ENCODE peak calls at places on chromosomes 16 and 17, in eight cellular contexts. C is cardiac muscle cell, B is adrenal gland, N is GM23248, Q is lung, W is mammary epithelial cell, X is heart right ventricle, S is mesenchymal stem cell. V is an unnamed sample. For H3K27me3, H3K36me3 and H3K9me3, the result is how much of the 10 kb centered on the place peaks cover.

GRCh38 chr17:42780816-42781638 is 617 bp downstream of the WNK4 start:
- DNase-seq in C (no peak), B (no peak), N (peak), Q (no peak), W (no peak), X (no peak), S (peak), V (no peak)

GRCh38 chr17:45844695-45845375 is at the start of gene SPPL2C:
- DNase-seq in C (no peak), B (no peak), N (no peak), Q (no peak), W (no peak), X (no peak), S (no peak), V (no peak)

GRCh38 chr17:65696739-65697394 is 135.4 kb upstream of the AXIN2 start:
- DNase-seq in C (peak), B (no peak), N (peak), Q (no peak), W (no peak), X (no peak), S (peak), V (no peak)

GRCh38 chr16:23634461-23635036 is 6.6 kb downstream of the PALB2 start:
- DNase-seq in C (no peak), B (no peak), N (no peak), Q (no peak), W (no peak), X (no peak), S (no peak), V (no peak)

GRCh38 chr16:14325921-14326401 is 254.8 kb downstream of the MRTFB start:
- DNase-seq in C (peak), B (peak), N (no peak), Q (no peak), W (no peak), X (peak), S (no peak), V (no peak)

GRCh38 chr16:50992366-50993032 is 158.6 kb downstream of the SALL1 start:
- DNase-seq in C (no peak), B (no peak), N (no peak), Q (no peak), W (no peak), X (no peak), S (no peak), V (no peak)

GRCh38 chr17:17837380-17837821 is 615 bp upstream of the SREBF1 start:
- DNase-seq in C (peak), B (peak), N (peak), Q (peak), W (peak), X (peak), S (peak), V (peak)

GRCh38 chr17:42754782-42755181 is 6.2 kb upstream of the RAMP2 start:
- DNase-seq in C (no peak), B (no peak), N (peak), Q (no peak), W (peak), X (peak), S (no peak), V (no peak)

GRCh38 chr17:58344047-58344790 is 7.8 kb downstream of the SUPT4H1 start:
- DNase-seq in C (peak), B (no peak), N (no peak), Q (no peak), W (no peak), X (no peak), S (no peak), V (no peak)

GRCh38 chr17:38797091-38797490 is 2.3 kb downstream of the PIP4K2B start:
- DNase-seq in C (peak), B (no peak), N (peak), Q (no peak), W (peak), X (no peak), S (peak), V (no peak)

GRCh38 chr17:32157225-32157624 is 14.9 kb downstream of the RHOT1 start:
- DNase-seq in C (peak), B (no peak), N (peak), Q (no peak), W (no peak), X (no peak), S (peak), V (no peak)

GRCh38 chr16:58629681-58630640 is at the start of gene CNOT1:
- DNase-seq in C (peak), B (peak), N (peak), Q (peak), W (peak), X (peak), S (peak), V (peak)

GRCh38 chr17:13522749-13523148 is 79.0 kb downstream of the HS3ST3A1 start:
- DNase-seq in C (no peak), B (no peak), N (no peak), Q (no peak), W (no peak), X (no peak), S (no peak), V (no peak)

GRCh38 chr17:18195246-18195645 is 11.6 kb downstream of the ALKBH5 start:
- DNase-seq in C (no peak), B (no peak), N (no peak), Q (no peak), W (no peak), X (no peak), S (no peak), V (no peak)

GRCh38 chr16:85146922-85147651 is 34.8 kb upstream of the CIBAR2 start:
- DNase-seq in C (no peak), B (no peak), N (no peak), Q (no peak), W (no peak), X (no peak), S (peak), V (no peak)

GRCh38 chr16:46920402-46921068 is 36.4 kb downstream of the GPT2 start:
- DNase-seq in C (no peak), B (peak), N (no peak), Q (peak), W (no peak), X (no peak), S (no peak), V (no peak)

GRCh38 chr17:81447331-81447933 is 52.2 kb downstream of the BAHCC1 start:
- DNase-seq in C (no peak), B (no peak), N (no peak), Q (no peak), W (no peak), X (no peak), S (no peak), V (no peak)

GRCh38 chr17:78316867-78317816 is 42.7 kb downstream of the SOCS3 start:
- DNase-seq in C (peak), B (no peak), N (peak), Q (peak), W (no peak), X (no peak), S (peak), V (peak)

GRCh38 chr16:1005286-1005685 is 23.7 kb downstream of the SOX8 start:
- DNase-seq in C (no peak), B (no peak), N (no peak), Q (no peak), W (no peak), X (no peak), S (no peak), V (no peak)

GRCh38 chr16:1008085-1008484 is 26.5 kb downstream of the SOX8 start:
- DNase-seq in C (no peak), B (no peak), N (no peak), Q (no peak), W (no peak), X (no peak), S (no peak), V (no peak)

GRCh38 chr16:1006781-1007180 is 25.2 kb downstream of the SOX8 start:
- DNase-seq in C (no peak), B (no peak), N (no peak), Q (no peak), W (no peak), X (no peak), S (no peak), V (no peak)

GRCh38 chr16:1009358-1010150 is 28.0 kb downstream of the SOX8 start:
- DNase-seq in C (no peak), B (no peak), N (no peak), Q (no peak), W (no peak), X (no peak), S (no peak), V (no peak)

DNA sequence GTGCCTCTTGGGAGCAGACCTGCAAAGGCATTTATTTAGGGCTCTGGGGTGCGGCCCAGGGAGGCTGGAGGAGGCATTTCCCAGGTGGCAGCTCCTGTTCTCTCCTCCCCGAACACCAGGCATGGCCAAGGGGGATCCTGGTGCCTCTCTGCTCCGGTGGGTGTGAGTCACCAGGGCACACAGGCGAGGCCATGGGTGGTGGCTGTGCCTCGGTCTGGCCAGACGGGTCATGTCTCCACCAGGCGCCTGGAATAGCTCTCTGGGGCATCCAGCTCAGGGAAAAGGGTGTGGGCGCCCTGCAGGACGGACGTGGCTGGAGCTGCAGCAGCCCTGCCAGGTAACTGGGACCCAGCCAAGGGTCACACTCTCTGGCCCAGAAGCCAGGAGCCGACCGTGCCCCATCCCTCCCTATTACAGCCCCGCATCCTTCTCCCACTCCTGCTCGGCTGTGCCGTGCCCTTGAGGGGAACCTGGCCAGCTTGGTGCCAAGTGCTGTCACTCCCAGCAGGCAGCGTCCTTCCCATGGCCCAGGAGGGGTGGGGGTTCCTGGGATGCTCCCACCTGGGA is 25.8 kb downstream of the SOX8 start:
- DNase-seq in C (no peak), B (no peak), N (no peak), Q (no peak), W (no peak), X (no peak), S (no peak), V (no peak)
- H3K27me3 ChIP-seq in C (under half), B (under half), N (under half), Q (under half), W (under half), X (under half), S (under half), V (under half)

GRCh38 chr17:29102741-29103181 is 59.8 kb downstream of the PIPOX start:
- DNase-seq in C (no peak), B (no peak), N (no peak), Q (no peak), W (peak), X (peak), S (no peak), V (no peak)

GRCh38 chr17:29099527-29099926 is 56.6 kb downstream of the PIPOX start:
- DNase-seq in C (no peak), B (no peak), N (no peak), Q (no peak), W (no peak), X (no peak), S (no peak), V (no peak)

GRCh38 chr17:29103341-29103740 is 60.4 kb downstream of the PIPOX start:
- DNase-seq in C (no peak), B (no peak), N (no peak), Q (no peak), W (no peak), X (no peak), S (no peak), V (no peak)

GRCh38 chr17:29102046-29102445 is 59.1 kb downstream of the PIPOX start:
- DNase-seq in C (no peak), B (no peak), N (no peak), Q (no peak), W (no peak), X (no peak), S (no peak), V (no peak)

GRCh38 chr17:29100296-29100695 is 57.4 kb downstream of the PIPOX start:
- DNase-seq in C (no peak), B (no peak), N (no peak), Q (no peak), W (no peak), X (no peak), S (no peak), V (no peak)
- H3K36me3 ChIP-seq in C (half or more), B (half or more), N (under half), Q (half or more), W (under half), X (half or more), S (half or more), V (under half)

GRCh38 chr16:35207059-35207999 is 1747.9 kb downstream of the TP53TG3F start:
- DNase-seq in C (no peak), B (no peak), N (no peak), Q (no peak), W (no peak), X (peak), S (no peak), V (no peak)
- H3K9me3 ChIP-seq in C (under half), B (under half), N (under half), Q (under half), W (under half), X (under half), S (under half), V (under half)

DNA sequence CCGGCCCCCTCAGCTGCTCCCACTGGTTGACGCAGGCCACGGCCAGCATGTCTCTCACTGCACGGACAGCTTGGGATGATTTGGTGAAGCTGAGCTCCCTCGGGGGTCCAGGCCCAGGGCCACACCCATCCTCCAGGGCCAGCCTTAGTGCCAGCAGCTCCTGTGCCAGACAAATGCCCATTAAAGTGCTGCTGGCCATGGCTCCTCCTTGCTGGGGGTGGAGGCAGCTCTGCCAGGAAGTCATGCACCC is 2.5 kb downstream of the TRIM47 start:
- DNase-seq in C (no peak), B (no peak), N (no peak), Q (no peak), W (no peak), X (peak), S (no peak), V (no peak)
- H3K27me3 ChIP-seq in C (under half), B (under half), N (under half), Q (under half), W (under half), X (under half), S (under half), V (under half)

GRCh38 chr16:30757316-30757715 is 4.5 kb downstream of the CFAP119 start:
- DNase-seq in C (no peak), B (no peak), N (no peak), Q (no peak), W (no peak), X (no peak), S (no peak), V (no peak)

GRCh38 chr16:30756781-30757100 is 5.1 kb downstream of the CFAP119 start:
- DNase-seq in C (no peak), B (no peak), N (no peak), Q (no peak), W (no peak), X (no peak), S (no peak), V (no peak)

GRCh38 chr16:30758988-30759461 is 2.8 kb downstream of the CFAP119 start:
- DNase-seq in C (no peak), B (peak), N (no peak), Q (no peak), W (no peak), X (no peak), S (no peak), V (no peak)

GRCh38 chr16:30753596-30753995 is 5.4 kb downstream of the PHKG2 start:
- DNase-seq in C (no peak), B (no peak), N (no peak), Q (no peak), W (no peak), X (no peak), S (no peak), V (no peak)

GRCh38 chr16:30755955-30756780 is 5.7 kb downstream of the CFAP119 start:
- DNase-seq in C (no peak), B (no peak), N (no peak), Q (no peak), W (no peak), X (no peak), S (no peak), V (no peak)
- H3K36me3 ChIP-seq in C (under half), B (under half), N (under half), Q (under half), W (under half), X (under half), S (half or more), V (under half)

V was measured in Caco-2.